ENCODE peak calls at places on chromosome 14, in eight cellular contexts. Q is EH; H is fibroblast of pulmonary artery; R is kidney tubule cell; N is ecto neural progenitor cell; O is activated naive CD8-positive, alpha-beta T cell treated with anti-CD3 and anti-CD28 coated beads, Interleukin-2, amount 50 U/mL, for 24 hours; I is Right ventricle myocardium superior; G is frontal cortex. A is an unnamed sample.

GRCh38 chr14:99274346-99275221 is 2.6 kb upstream of the BCL11B start:
- DNase-seq in Q (peak), H (peak), R (peak), N (peak), O (peak), I (no peak), G (peak), A (no peak)

GRCh38 chr14:23877111-23877510 is 76.5 kb upstream of the DHRS4 start:
- DNase-seq in Q (no peak), H (no peak), R (no peak), N (no peak), O (no peak), I (no peak), G (no peak), A (no peak)

GRCh38 chr14:32472081-32472480 is 143.0 kb downstream of the AKAP6 start:
- DNase-seq in Q (no peak), H (no peak), R (no peak), N (no peak), O (no peak), I (no peak), G (no peak), A (no peak)

GRCh38 chr14:68941820-68942219 is 37.3 kb downstream of the ACTN1 start:
- DNase-seq in Q (peak), H (peak), R (peak), N (peak), O (no peak), I (peak), G (no peak), A (peak)

GRCh38 chr14:73259837-73260236 is 22.5 kb downstream of the PAPLN start:
- DNase-seq in Q (no peak), H (no peak), R (no peak), N (no peak), O (no peak), I (no peak), G (no peak), A (no peak)

GRCh38 chr14:35632276-35633071 is 98.5 kb downstream of the INSM2 start:
- DNase-seq in Q (peak), H (peak), R (no peak), N (no peak), O (no peak), I (no peak), G (no peak), A (no peak)

GRCh38 chr14:91284791-91285548 is 40.5 kb upstream of the GPR68 start:
- DNase-seq in Q (peak), H (no peak), R (no peak), N (no peak), O (no peak), I (no peak), G (no peak), A (no peak)

GRCh38 chr14:64880382-64881121 is 845 bp upstream of the SPTB start:
- DNase-seq in Q (peak), H (no peak), R (peak), N (peak), O (peak), I (peak), G (peak), A (peak)

GRCh38 chr14:55255979-55256378 is 15.2 kb upstream of the FBXO34 start:
- DNase-seq in Q (no peak), H (no peak), R (no peak), N (no peak), O (no peak), I (no peak), G (no peak), A (no peak)

GRCh38 chr14:55129086-55129427 is at the start of gene LGALS3:
- DNase-seq in Q (peak), H (peak), R (peak), N (peak), O (peak), I (peak), G (peak), A (peak)